ENCODE peak calls at places on chromosomes 12 and 14, in four cellular contexts. Z, H, Q and K are unnamed samples.
A peak's percentile ranks its signal among the peaks of the same experiment; 100 is the strongest.

GRCh38 chr12:92442782-92443181 is 260.0 kb upstream of the PLEKHG7 start:
- DNase-seq in Z (no peak), H (no peak), Q (no peak), K (no peak)

GRCh38 chr12:53170245-53170644 is 10.3 kb upstream of the ZNF740 start:
- DNase-seq in Z (no peak), H (no peak), Q (no peak), K (no peak)

GRCh38 chr12:98973395-98973794 is 328.3 kb downstream of the APAF1 start:
- DNase-seq in Z (no peak), H (no peak), Q (no peak), K (peak; percentile 67)

GRCh38 chr12:20212658-20213387 is 155.5 kb upstream of the PDE3A start:
- DNase-seq in Z (peak; percentile 90), H (peak; percentile 95), Q (peak; percentile 85), K (peak; percentile 93)

GRCh38 chr12:1020389-1020788 is 29.4 kb downstream of the ERC1 start:
- DNase-seq in Z (no peak), H (no peak), Q (no peak), K (no peak)

GRCh38 chr14:34081126-34081575 is 130.3 kb upstream of the EGLN3 start:
- DNase-seq in Z (no peak), H (no peak), Q (no peak), K (no peak)

GRCh38 chr12:109305547-109305946 is 3.5 kb downstream of the FOXN4 start:
- DNase-seq in Z (no peak), H (no peak), Q (no peak), K (no peak)

GRCh38 chr14:93715279-93715927 is 72.9 kb downstream of the PRIMA1 start:
- DNase-seq in Z (no peak), H (no peak), Q (no peak), K (no peak)

GRCh38 chr12:45170456-45171042 is 45.3 kb upstream of the ANO6 start:
- DNase-seq in Z (peak; percentile 62), H (peak; percentile 80), Q (peak; percentile 71), K (peak; percentile 47)

GRCh38 chr14:64114166-64114565 is 180.0 kb downstream of the ESR2 start:
- DNase-seq in Z (no peak), H (peak; percentile 70), Q (no peak), K (no peak)

GRCh38 chr14:91142214-91142668 is 28.4 kb downstream of the DGLUCY start:
- DNase-seq in Z (no peak), H (no peak), Q (no peak), K (no peak)

GRCh38 chr12:128916425-128916824 is 63.1 kb downstream of the GLT1D1 start:
- DNase-seq in Z (no peak), H (no peak), Q (no peak), K (no peak)

GRCh38 chr14:20610002-20610765 is 19.0 kb upstream of the RNASE12 start:
- DNase-seq in Z (peak; percentile 78), H (peak; percentile 85), Q (peak; percentile 83), K (peak; percentile 72)

GRCh38 chr14:74660167-74660566 is 48.1 kb upstream of the LTBP2 start:
- DNase-seq in Z (no peak), H (no peak), Q (no peak), K (peak; percentile 23)

GRCh38 chr12:39627914-39628313 is 8.3 kb upstream of the ABCD2 start:
- DNase-seq in Z (no peak), H (no peak), Q (no peak), K (no peak)

GRCh38 chr14:76497550-76498484 is 121.9 kb downstream of the ESRRB start:
- DNase-seq in Z (no peak), H (no peak), Q (no peak), K (no peak)

GRCh38 chr14:70622111-70622712 is 19.5 kb upstream of the TTC9 start:
- DNase-seq in Z (no peak), H (no peak), Q (peak; percentile 43), K (peak; percentile 15)

GRCh38 chr12:110811972-110812371 is 34.8 kb upstream of the CCDC63 start:
- DNase-seq in Z (no peak), H (no peak), Q (no peak), K (no peak)